ENCODE peak calls at places on chromosomes 11 and 22, in seven cellular contexts. V, R, X, C, L, B and I are unnamed samples.

GRCh38 chr11:5380740-5381342 is 2.8 kb upstream of the OR51M1 start:
- DNase-seq in V (peak; percentile 66), C (peak; percentile 74), B (no peak), L (peak; percentile 44), X (no peak), R (no peak), I (no peak)

GRCh38 chr11:61967924-61968757 is 707 bp upstream of the FTH1 start:
- DNase-seq in C (no peak), L (no peak), V (peak; percentile 46), B (peak; percentile 72), X (no peak), R (no peak), I (peak; percentile 87)

GRCh38 chr11:119975561-119976152 is 162.3 kb downstream of the TRIM29 start:
- DNase-seq in V (peak; percentile 38), C (peak; percentile 70), L (no peak), R (no peak), B (peak; percentile 63), X (no peak), I (no peak)

GRCh38 chr22:24501366-24502005 is 6.4 kb downstream of the UPB1 start:
- DNase-seq in L (no peak), R (no peak), V (no peak), X (no peak), B (no peak), C (no peak), I (peak; percentile 54)

GRCh38 chr22:36536717-36537116 is 7.8 kb upstream of the EIF3D start:
- DNase-seq in B (peak; percentile 66), C (no peak), X (no peak), R (no peak), V (no peak), L (no peak), I (no peak)

GRCh38 chr22:40410272-40410671 is 39.9 kb downstream of the SGSM3 start:
- DNase-seq in X (no peak), V (no peak), R (no peak), L (no peak), C (no peak), B (no peak), I (peak; percentile 42)

GRCh38 chr11:66676931-66677598 is 622 bp downstream of the RBM4B start:
- DNase-seq in X (no peak), R (no peak), B (no peak), L (no peak), C (no peak), V (no peak), I (no peak)

GRCh38 chr11:103832762-103833161 is 203.7 kb upstream of the DDI1 start:
- DNase-seq in L (no peak), C (no peak), V (no peak), R (no peak), B (no peak), X (no peak), I (no peak)

GRCh38 chr11:71199226-71199815 is 53.1 kb downstream of the SHANK2 start:
- DNase-seq in L (no peak), B (peak; percentile 30), C (no peak), V (no peak), R (no peak), X (no peak), I (no peak)

GRCh38 chr11:78033040-78033439 is 10.0 kb upstream of the KCTD14 start:
- DNase-seq in V (no peak), L (no peak), C (no peak), X (no peak), R (no peak), B (no peak), I (no peak)

GRCh38 chr11:23711981-23712380 is 784.9 kb upstream of the LUZP2 start:
- DNase-seq in V (no peak), X (no peak), B (no peak), L (no peak), R (no peak), C (no peak), I (no peak)

GRCh38 chr11:17353228-17354021 is 1.8 kb downstream of the NCR3LG1 start:
- DNase-seq in V (peak; percentile 75), X (peak; percentile 57), C (peak; percentile 80), L (peak; percentile 67), R (peak; percentile 25), B (peak; percentile 79), I (peak; percentile 87)